ENCODE peak calls at places on chromosomes 3 and 15, in ten cellular contexts. X is ureter; Z is activated effector memory CD4-positive, alpha-beta T cell treated with anti-CD3 and anti-CD28 coated beads, Interleukin-2, amount 50 U/mL, for 16 hours; G is Calu3; Y is GM23338; R is stimulated activated CD4-positive, alpha-beta T cell treated with anti-CD3 and anti-CD28 coated beads, Interleukin-1b, Interleukin-23, amount 100 ng/mL, for 1 hour; N is OCI-M1; M is breast epithelium; U is B cell; D is activated CD4-positive, alpha-beta T cell treated with anti-CD3 and anti-CD28 coated beads, Interleukin-2, amount 50 U/mL, for 4 hours. H is an unnamed sample.

GRCh38 chr3:117398166-117398954 is 688.8 kb downstream of the TUSC7 start:
- DNase-seq in G (no peak), Y (peak; percentile 89), U (no peak), Z (no peak), D (no peak), N (no peak), X (no peak), R (no peak), M (no peak), H (peak; percentile 80)

GRCh38 chr3:26799679-26800317 is 177.2 kb downstream of the LRRC3B start:
- DNase-seq in G (no peak), D (no peak), Y (no peak), R (no peak), M (no peak), U (no peak), X (no peak), N (peak; percentile 58), Z (no peak), H (no peak)

GRCh38 chr3:187088701-187089100 is 50.6 kb downstream of the RPL39L start:
- DNase-seq in R (no peak), M (no peak), D (no peak), N (no peak), G (no peak), Y (no peak), U (no peak), X (no peak), Z (no peak), H (no peak)

GRCh38 chr3:53941945-53942344 is 50.3 kb upstream of the SELENOK start:
- DNase-seq in Y (peak; percentile 40), M (no peak), N (peak; percentile 16), R (no peak), X (no peak), G (no peak), D (no peak), U (no peak), Z (no peak), H (peak; percentile 19)

GRCh38 chr3:34207826-34208225 is 409.4 kb downstream of the PDCD6IP start:
- DNase-seq in M (no peak), X (no peak), Y (no peak), U (no peak), Z (no peak), N (no peak), R (no peak), D (no peak), G (no peak), H (no peak)

GRCh38 chr3:150133293-150133692 is 162.6 kb upstream of the PFN2 start:
- DNase-seq in Z (no peak), N (no peak), G (no peak), M (no peak), Y (no peak), U (no peak), D (no peak), X (no peak), R (no peak), H (no peak)

GRCh38 chr3:160828880-160829279 is 72.8 kb downstream of the PPM1L start:
- DNase-seq in D (no peak), R (no peak), U (no peak), G (no peak), Y (no peak), X (no peak), N (no peak), M (no peak), Z (no peak), H (no peak)

GRCh38 chr3:14343338-14344112 is 58.9 kb upstream of the SLC6A6 start:
- DNase-seq in U (no peak), N (no peak), M (no peak), G (no peak), X (no peak), Z (no peak), R (no peak), D (no peak), Y (no peak), H (no peak)

GRCh38 chr3:186640473-186640818 is 247 bp downstream of the FETUB start:
- DNase-seq in U (no peak), R (no peak), Y (peak; percentile 37), X (no peak), Z (no peak), N (no peak), D (no peak), G (peak; percentile 66), M (peak; percentile 86), H (no peak)

GRCh38 chr3:133479401-133479800 is 79.5 kb downstream of the BFSP2 start:
- DNase-seq in Y (no peak), N (no peak), Z (no peak), D (no peak), R (no peak), G (no peak), M (no peak), X (no peak), U (no peak), H (no peak)

GRCh38 chr3:126270145-126270811 is 86.9 kb downstream of the KLF15 start:
- DNase-seq in G (peak; percentile 62), U (no peak), N (no peak), M (peak; percentile 66), Z (no peak), R (no peak), D (no peak), Y (no peak), X (peak; percentile 71), H (no peak)

GRCh38 chr3:51282931-51283330 is 102.2 kb upstream of the MANF start:
- DNase-seq in Y (no peak), U (no peak), R (no peak), G (no peak), X (no peak), N (no peak), Z (no peak), M (no peak), D (no peak), H (no peak)

GRCh38 chr3:171936231-171936841 is 93.2 kb downstream of the TMEM212 start:
- DNase-seq in U (no peak), N (no peak), D (no peak), X (no peak), Z (no peak), Y (no peak), R (no peak), M (no peak), G (peak; percentile 84), H (peak; percentile 81)

GRCh38 chr15:69559440-69560215 is 107.0 kb downstream of the RPLP1 start:
- DNase-seq in M (no peak), X (no peak), G (no peak), N (peak; percentile 41), U (no peak), R (no peak), Z (no peak), Y (no peak), D (no peak), H (no peak)

GRCh38 chr3:190580443-190580842 is 66.6 kb downstream of the IL1RAP start:
- DNase-seq in R (no peak), G (no peak), X (no peak), Z (no peak), Y (no peak), D (no peak), U (no peak), M (no peak), N (no peak), H (no peak)

GRCh38 chr15:65414841-65415621 is 7.7 kb downstream of the IGDCC4 start:
- DNase-seq in G (no peak), U (no peak), R (no peak), D (no peak), Z (no peak), N (no peak), X (no peak), M (no peak), Y (peak; percentile 97), H (peak; percentile 96)

GRCh38 chr15:51051776-51052175 is 42.9 kb downstream of the TNFAIP8L3 start:
- DNase-seq in G (no peak), M (peak; percentile 77), X (no peak), U (no peak), Z (no peak), Y (no peak), R (no peak), D (no peak), N (no peak), H (no peak)

GRCh38 chr15:100175406-100176114 is 166.2 kb downstream of the ADAMTS17 start:
- DNase-seq in Z (no peak), R (no peak), U (no peak), N (no peak), X (no peak), Y (no peak), G (no peak), M (no peak), D (no peak), H (no peak)

GRCh38 chr3:25094932-25095690 is 333.0 kb upstream of the RARB start:
- DNase-seq in X (no peak), Y (no peak), N (no peak), G (no peak), Z (no peak), D (no peak), U (no peak), R (no peak), M (no peak), H (no peak)

GRCh38 chr3:73427018-73427750 is 197.6 kb downstream of the PDZRN3 start:
- DNase-seq in U (no peak), Y (no peak), D (no peak), G (no peak), N (no peak), Z (no peak), R (no peak), X (no peak), M (no peak), H (no peak)

GRCh38 chr3:5016218-5017161 is 37.3 kb downstream of the BHLHE40 start:
- DNase-seq in G (peak; percentile 74), U (peak; percentile 55), Y (no peak), R (peak; percentile 15), X (peak; percentile 75), M (no peak), Z (peak; percentile 77), D (peak; percentile 32), N (peak; percentile 96), H (peak; percentile 96)

GRCh38 chr3:134197681-134198261 is 52.9 kb downstream of the RYK start:
- DNase-seq in N (peak; percentile 72), Z (no peak), Y (peak; percentile 70), U (no peak), D (no peak), M (no peak), G (peak; percentile 51), R (no peak), X (no peak), H (peak; percentile 76)

GRCh38 chr15:49313650-49314049 is 109.4 kb upstream of the FGF7 start:
- DNase-seq in X (no peak), N (peak; percentile 14), G (no peak), Z (no peak), Y (no peak), U (no peak), R (no peak), D (no peak), M (no peak), H (peak; percentile 42)

GRCh38 chr3:57080171-57080570 is 19.7 kb downstream of the SPATA12 start:
- DNase-seq in Z (no peak), D (no peak), U (no peak), N (no peak), X (no peak), G (no peak), R (no peak), Y (peak; percentile 50), M (no peak), H (no peak)

GRCh38 chr15:51861557-51862350 is 32.3 kb downstream of the TMOD3 start:
- DNase-seq in D (peak; percentile 53), M (no peak), Z (peak; percentile 89), U (no peak), R (peak; percentile 13), Y (no peak), X (no peak), G (no peak), N (no peak), H (no peak)

GRCh38 chr3:80519436-80519835 is 751.6 kb upstream of the ROBO1 start:
- DNase-seq in Z (no peak), D (no peak), X (no peak), U (no peak), R (no peak), G (no peak), Y (no peak), M (no peak), N (no peak), H (no peak)

GRCh38 chr3:87333393-87333892 is 57.1 kb upstream of the POU1F1 start:
- DNase-seq in Y (no peak), U (no peak), N (peak; percentile 51), R (no peak), G (peak; percentile 59), M (no peak), X (no peak), Z (no peak), D (no peak), H (peak; percentile 9)